ENCODE peak calls at places on chromosomes 6 and 20, in four cellular contexts. V is nephron progenitor cell, Q is B cell, I is neural crest cell. N is an unnamed sample.

GRCh38 chr6:5379647-5380242 is 118.4 kb downstream of the FARS2 start:
- DNase-seq in I (no peak), V (peak), Q (no peak), N (no peak)

GRCh38 chr6:138007014-138007472 is 100.2 kb downstream of the PERP start:
- DNase-seq in Q (no peak), V (peak), I (no peak), N (no peak)

GRCh38 chr20:49435639-49436038 is 46.8 kb downstream of the KCNB1 start:
- DNase-seq in V (no peak), Q (no peak), I (no peak), N (no peak)

GRCh38 chr20:43988451-43988850 is 73.8 kb downstream of the TOX2 start:
- DNase-seq in V (no peak), Q (no peak), I (no peak), N (no peak)

GRCh38 chr6:109961666-109962065 is 16.4 kb upstream of the GPR6 start:
- DNase-seq in Q (no peak), I (no peak), V (no peak), N (no peak)

GRCh38 chr6:27209659-27210269 is 37.7 kb upstream of the PRSS16 start:
- DNase-seq in V (no peak), Q (no peak), I (no peak), N (no peak)

GRCh38 chr6:20702366-20702765 is 168.1 kb downstream of the CDKAL1 start:
- DNase-seq in Q (no peak), I (no peak), V (no peak), N (no peak)

GRCh38 chr6:139133733-139134360 is 1.0 kb upstream of the HECA start:
- DNase-seq in Q (no peak), V (no peak), I (no peak), N (no peak)

GRCh38 chr20:14664101-14664500 is 326.7 kb upstream of the FLRT3 start:
- DNase-seq in Q (no peak), V (no peak), I (no peak), N (no peak)

GRCh38 chr6:140752234-140752633 is 1377.8 kb upstream of the CITED2 start:
- DNase-seq in V (no peak), I (no peak), Q (no peak), N (no peak)

GRCh38 chr6:423062-423798 is 31.7 kb downstream of the IRF4 start:
- DNase-seq in I (no peak), Q (no peak), V (no peak), N (no peak)

GRCh38 chr6:32621372-32621771 is 15.8 kb upstream of the HLA-DQA1 start:
- DNase-seq in V (no peak), Q (no peak), I (no peak), N (no peak)

GRCh38 chr6:32624565-32624964 is 12.6 kb upstream of the HLA-DQA1 start:
- DNase-seq in I (no peak), V (no peak), Q (no peak), N (no peak)

GRCh38 chr6:32623693-32624092 is 13.5 kb upstream of the HLA-DQA1 start:
- DNase-seq in Q (peak), V (no peak), I (no peak), N (no peak)

GRCh38 chr6:32625137-32625536 is 12.1 kb upstream of the HLA-DQA1 start:
- DNase-seq in V (no peak), I (no peak), Q (no peak), N (no peak)

DNA sequence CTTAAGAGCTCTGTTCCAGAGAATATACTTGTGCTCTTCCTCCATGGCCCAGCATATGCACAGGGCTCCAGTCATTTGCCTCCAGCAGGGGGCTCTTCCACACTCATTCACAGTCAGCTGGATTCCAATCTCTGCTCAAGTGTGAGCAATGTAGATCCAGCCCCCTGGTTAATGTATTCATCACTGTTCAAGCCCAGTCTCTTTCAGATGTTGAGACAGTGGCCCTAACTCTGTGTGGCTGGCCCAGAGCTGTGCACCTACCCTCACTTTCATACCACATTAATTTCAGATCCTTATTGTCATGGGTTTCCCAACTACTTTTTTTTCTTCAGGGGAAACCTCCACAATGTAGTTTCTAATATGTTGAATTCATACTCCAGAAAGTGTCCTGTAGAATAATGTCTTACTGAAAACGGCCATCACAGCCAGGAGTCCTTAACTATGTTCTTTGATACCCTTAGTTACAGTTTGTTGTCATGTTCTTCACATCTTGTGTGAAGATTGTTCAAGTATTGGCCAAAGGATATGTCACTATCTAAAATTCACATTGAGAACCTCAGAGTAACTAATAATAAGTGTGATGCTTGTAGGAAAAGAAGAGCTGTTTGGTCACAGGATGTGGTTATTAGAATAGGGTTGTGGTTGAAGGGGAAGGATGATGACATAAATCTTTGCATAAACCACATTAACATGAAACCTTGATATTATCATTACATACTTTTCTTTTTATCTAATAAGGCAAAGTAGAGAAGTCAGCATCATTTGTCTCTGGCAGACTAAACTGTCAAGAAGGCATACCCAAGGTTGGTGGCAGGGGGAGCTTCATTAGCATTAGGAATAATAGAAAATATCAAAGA is 14.4 kb upstream of the HLA-DQA1 start:
- DNase-seq in Q (peak), I (peak), V (peak), N (peak)
- TF ChIP-seq CTCF in Q (peak), I (peak), V (peak), N (peak)

GRCh38 chr20:38894091-38894847 is 31.9 kb upstream of the FAM83D start:
- DNase-seq in I (no peak), V (no peak), Q (no peak), N (no peak)

GRCh38 chr20:38893485-38894090 is 32.6 kb upstream of the FAM83D start:
- DNase-seq in I (peak), Q (peak), V (peak), N (peak)

GRCh38 chr20:38895098-38895949 is 30.9 kb upstream of the FAM83D start:
- DNase-seq in V (no peak), I (no peak), Q (peak), N (no peak)

GRCh38 chr20:38892091-38892981 is 33.9 kb upstream of the FAM83D start:
- DNase-seq in Q (no peak), I (no peak), V (no peak), N (no peak)

DNA sequence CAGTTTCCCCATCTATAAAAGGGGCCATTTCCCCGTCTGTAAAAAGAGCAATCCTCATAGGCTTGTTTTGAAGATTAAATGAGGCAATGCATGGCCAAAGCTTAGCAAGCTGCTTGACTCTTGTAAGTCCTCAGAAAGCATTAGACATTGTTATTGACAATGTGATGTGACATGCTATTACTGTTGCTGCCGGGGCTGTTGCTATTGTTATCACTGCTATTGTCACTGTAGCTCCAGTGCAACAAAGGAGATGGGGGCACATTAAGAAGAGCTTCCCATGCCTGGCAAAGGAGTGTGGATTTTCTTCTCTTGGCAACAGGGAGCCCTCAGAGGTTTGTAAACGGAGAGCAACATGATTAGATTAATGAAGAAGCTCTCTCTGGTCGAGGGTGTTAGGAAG is 33.2 kb upstream of the FAM83D start:
- DNase-seq in V (no peak), I (no peak), Q (no peak), N (no peak)
- TF ChIP-seq CTCF in V (no peak), I (no peak), Q (no peak), N (no peak)

GRCh38 chr20:59439243-59439642 is 138.8 kb downstream of the EDN3 start:
- DNase-seq in V (no peak), Q (no peak), I (no peak), N (no peak)
- TF ChIP-seq CTCF in V (no peak), Q (no peak), I (no peak), N (no peak)

DNA sequence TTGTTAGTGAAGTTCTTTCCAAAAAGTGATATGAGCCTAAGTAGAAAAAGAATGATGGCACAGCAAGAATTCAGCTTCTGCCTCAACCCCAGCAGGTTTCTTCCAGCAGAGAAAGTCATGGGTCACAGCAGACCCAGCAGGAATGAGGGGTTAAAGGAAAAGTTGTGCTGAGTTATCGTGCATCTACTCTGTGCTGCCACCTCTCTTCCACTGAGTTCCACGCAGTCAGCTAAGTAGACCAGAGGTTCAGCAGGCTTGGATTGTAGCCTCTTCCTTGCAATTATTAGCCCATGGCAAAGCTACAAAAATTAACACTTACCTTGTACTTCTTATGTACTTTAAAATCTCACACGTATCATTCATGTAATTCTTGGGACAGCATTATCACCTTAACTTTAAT is 510.8 kb downstream of the PTPRT start:
- DNase-seq in I (no peak), V (no peak), Q (no peak), N (no peak)
- TF ChIP-seq CTCF in I (peak), V (peak), Q (no peak), N (no peak)

GRCh38 chr6:116094041-116094440 is 6.6 kb upstream of the NT5DC1 start:
- DNase-seq in I (no peak), V (no peak), Q (no peak), N (no peak)

GRCh38 chr6:116099036-116099435 is 1.6 kb upstream of the NT5DC1 start:
- DNase-seq in Q (no peak), V (no peak), I (no peak), N (no peak)

GRCh38 chr6:116100419-116101297 is at the start of gene NT5DC1:
- DNase-seq in I (peak), Q (peak), V (peak), N (peak)

GRCh38 chr6:116101298-116101718 is 655 bp downstream of the NT5DC1 start:
- DNase-seq in Q (no peak), V (no peak), I (no peak), N (no peak)

DNA sequence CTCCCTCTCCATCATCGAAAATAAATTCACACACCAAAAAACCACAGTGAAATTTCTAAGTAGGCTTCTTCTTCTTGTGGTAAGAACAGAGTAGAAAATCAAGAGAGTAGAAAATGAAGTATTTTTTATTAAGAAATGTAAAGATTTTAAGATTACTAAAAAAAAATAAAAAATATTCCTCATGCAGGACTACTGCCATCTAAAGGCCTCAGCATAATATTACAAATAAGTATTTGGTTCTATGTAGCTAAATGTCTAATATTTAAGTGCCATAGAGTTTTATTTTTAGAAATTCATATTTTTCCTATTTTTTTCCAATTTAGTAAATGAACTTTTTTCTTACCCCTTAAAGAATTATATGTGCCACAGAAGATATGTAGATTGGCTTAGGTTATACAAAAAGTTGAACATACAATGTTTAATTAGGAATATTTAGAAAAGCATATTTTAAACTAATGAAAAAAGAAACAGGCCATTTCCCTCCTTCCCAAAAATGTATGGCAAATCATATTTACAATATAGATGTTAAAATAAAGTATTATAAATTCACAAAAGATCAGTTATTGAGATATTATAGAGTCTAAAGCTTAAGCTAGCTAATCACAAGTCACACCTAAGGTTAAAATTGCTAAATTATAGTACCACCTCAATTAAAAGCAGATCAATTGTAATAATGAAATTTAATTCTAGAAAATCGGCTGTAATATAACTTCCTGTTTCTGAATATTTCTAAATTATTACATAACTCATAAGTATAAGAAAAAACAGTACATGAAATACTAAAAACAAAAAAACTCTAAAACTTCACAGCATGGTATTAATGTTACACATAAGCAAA is 3.5 kb upstream of the NT5DC1 start:
- DNase-seq in I (no peak), V (no peak), Q (no peak), N (no peak)
- TF ChIP-seq CTCF in I (peak), V (peak), Q (peak), N (peak)